ENCODE peak calls at places on chromosomes 13 and 19, in eight cellular contexts. V is astrocyte, C is epithelial cell of esophagus, E is tibial artery, U is HFF-Myc, I is thoracic aorta, B is bronchial epithelial cell, H is heart right ventricle. M is an unnamed sample.
A peak's percentile ranks its signal among the peaks of the same experiment; 100 is the strongest.

GRCh38 chr13:111957913-111958450 is 109.0 kb upstream of the SOX1 start:
- DNase-seq in V (no peak), C (no peak), E (no peak), U (no peak), I (no peak), B (no peak), H (no peak), M (no peak)

GRCh38 chr19:1264801-1265610 is 4.1 kb upstream of the CIRBP start:
- DNase-seq in V (peak; percentile 76), C (peak; percentile 88), E (peak; percentile 89), U (peak; percentile 51), I (no peak), B (peak; percentile 70), H (peak; percentile 77), M (peak; percentile 97)

GRCh38 chr19:12796146-12797071 is 5.1 kb downstream of the JUNB start:
- DNase-seq in V (no peak), C (peak; percentile 78), E (peak; percentile 86), U (no peak), I (no peak), B (peak; percentile 63), H (peak; percentile 78), M (peak; percentile 91)

GRCh38 chr13:30341815-30342570 is 34.6 kb upstream of the KATNAL1 start:
- DNase-seq in V (peak; percentile 95), C (peak; percentile 95), E (peak; percentile 93), U (peak; percentile 71), I (peak; percentile 61), B (peak; percentile 94), H (peak; percentile 81), M (peak; percentile 94)

GRCh38 chr13:59458908-59459579 is 704.7 kb downstream of the DIAPH3 start:
- DNase-seq in V (peak; percentile 86), C (peak; percentile 26), E (no peak), U (peak; percentile 69), I (no peak), B (peak; percentile 50), H (peak; percentile 29), M (peak; percentile 60)

GRCh38 chr13:100673376-100673830 is 1.2 kb downstream of the TMTC4 start:
- DNase-seq in V (no peak), C (no peak), E (no peak), U (no peak), I (no peak), B (no peak), H (no peak), M (no peak)

GRCh38 chr13:114131581-114132418 is 623 bp downstream of the RASA3 start:
- DNase-seq in V (peak; percentile 52), C (peak; percentile 22), E (no peak), U (no peak), I (no peak), B (no peak), H (no peak), M (no peak)

GRCh38 chr13:114144606-114145244 is 12.3 kb upstream of the RASA3 start:
- DNase-seq in V (no peak), C (no peak), E (peak; percentile 23), U (no peak), I (no peak), B (no peak), H (no peak), M (no peak)

GRCh38 chr13:29758591-29759114 is 91.8 kb downstream of the UBL3 start:
- DNase-seq in V (no peak), C (peak; percentile 36), E (no peak), U (no peak), I (no peak), B (peak; percentile 17), H (no peak), M (no peak)

GRCh38 chr19:10001899-10002298 is 8.4 kb downstream of the COL5A3 start:
- DNase-seq in V (no peak), C (no peak), E (no peak), U (no peak), I (no peak), B (no peak), H (peak; percentile 29), M (peak; percentile 41)

GRCh38 chr13:40271511-40271910 is 394.9 kb downstream of the FOXO1 start:
- DNase-seq in V (no peak), C (no peak), E (peak; percentile 77), U (no peak), I (no peak), B (no peak), H (peak; percentile 27), M (no peak)

DNA sequence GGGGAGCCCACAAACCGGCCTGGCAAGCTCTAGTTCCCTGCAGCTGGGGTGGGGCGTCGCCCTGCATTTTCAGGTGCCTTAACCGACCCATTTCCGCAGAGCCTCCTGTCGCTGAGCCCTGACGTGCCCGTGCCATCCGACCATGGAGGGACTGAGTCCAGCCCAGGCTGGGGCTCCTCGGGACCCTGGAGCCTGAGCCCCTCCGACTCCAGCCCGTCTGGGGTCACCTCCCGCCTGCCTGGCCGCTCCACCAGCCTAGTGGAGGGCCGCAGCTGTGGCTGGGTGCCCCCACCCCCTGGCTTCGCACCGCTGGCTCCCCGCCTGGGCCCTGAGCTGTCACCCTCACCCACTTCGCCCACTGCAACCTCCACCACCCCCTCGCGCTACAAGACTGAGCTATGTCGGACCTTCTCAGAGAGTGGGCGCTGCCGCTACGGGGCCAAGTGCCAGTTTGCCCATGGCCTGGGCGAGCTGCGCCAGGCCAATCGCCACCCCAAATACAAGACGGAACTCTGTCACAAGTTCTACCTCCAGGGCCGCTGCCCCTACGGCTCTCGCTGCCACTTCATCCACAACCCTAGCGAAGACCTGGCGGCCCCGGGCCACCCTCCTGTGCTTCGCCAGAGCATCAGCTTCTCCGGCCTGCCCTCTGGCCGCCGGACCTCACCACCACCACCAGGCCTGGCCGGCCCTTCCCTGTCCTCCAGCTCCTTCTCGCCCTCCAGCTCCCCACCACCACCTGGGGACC is 1.2 kb downstream of the ZFP36 start:
- DNase-seq in V (no peak), C (peak; percentile 57), E (no peak), U (no peak), I (no peak), B (no peak), H (peak; percentile 37), M (peak; percentile 59)
- TF ChIP-seq CTCF in V (no peak), C (no peak), E (no peak), U (no peak), I (no peak), B (no peak), H (no peak), M (no peak)

GRCh38 chr19:50465986-50466771 is 10.1 kb upstream of the EMC10 start:
- DNase-seq in V (no peak), C (peak; percentile 6), E (no peak), U (no peak), I (no peak), B (no peak), H (no peak), M (peak; percentile 14)
- H3K4me3 ChIP-seq in V (no peak overlapping the region), C (no peak overlapping the region), E (no peak overlapping the region), U (no peak overlapping the region), I (no peak overlapping the region), B (no peak overlapping the region), H (no peak overlapping the region), M (no peak overlapping the region)

DNA sequence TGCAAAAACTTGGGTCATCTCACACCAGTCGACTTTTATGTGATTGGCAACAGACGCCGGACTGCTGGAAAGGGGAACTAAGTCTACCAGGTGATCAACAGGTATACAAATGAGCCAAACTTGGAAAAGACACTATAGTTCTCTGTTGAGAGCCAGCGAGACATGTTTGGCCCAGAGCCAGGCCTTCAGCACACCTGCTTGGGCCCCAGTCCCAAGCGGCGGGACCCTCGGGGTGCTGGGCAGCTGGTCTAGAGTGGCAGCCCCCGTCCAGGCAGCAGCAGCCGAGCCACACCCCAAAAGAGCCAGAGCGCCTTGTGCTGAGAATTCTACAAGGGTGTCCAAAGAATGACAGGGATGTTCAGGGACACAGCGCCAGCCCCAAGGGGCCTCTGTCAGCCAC is 28.0 kb downstream of the NAXD start:
- DNase-seq in V (no peak), C (no peak), E (no peak), U (no peak), I (no peak), B (no peak), H (no peak), M (no peak)
- TF ChIP-seq CTCF in V (no peak), C (no peak), E (no peak), U (no peak), I (no peak), B (no peak), H (no peak), M (no peak)

GRCh38 chr19:55087542-55087935 is 11.9 kb downstream of the EPS8L1 start:
- DNase-seq in V (peak; percentile 12), C (no peak), E (no peak), U (no peak), I (no peak), B (no peak), H (no peak), M (peak; percentile 39)
- H3K4me3 ChIP-seq in V (peak overlapping the region; percentile 59), C (peak overlapping the region; percentile 38), E (peak overlapping the region; percentile 57), U (peak overlapping the region; percentile 36), I (peak overlapping the region; percentile 75), B (no peak overlapping the region), H (peak overlapping the region; percentile 44), M (peak overlapping the region; percentile 63)

DNA sequence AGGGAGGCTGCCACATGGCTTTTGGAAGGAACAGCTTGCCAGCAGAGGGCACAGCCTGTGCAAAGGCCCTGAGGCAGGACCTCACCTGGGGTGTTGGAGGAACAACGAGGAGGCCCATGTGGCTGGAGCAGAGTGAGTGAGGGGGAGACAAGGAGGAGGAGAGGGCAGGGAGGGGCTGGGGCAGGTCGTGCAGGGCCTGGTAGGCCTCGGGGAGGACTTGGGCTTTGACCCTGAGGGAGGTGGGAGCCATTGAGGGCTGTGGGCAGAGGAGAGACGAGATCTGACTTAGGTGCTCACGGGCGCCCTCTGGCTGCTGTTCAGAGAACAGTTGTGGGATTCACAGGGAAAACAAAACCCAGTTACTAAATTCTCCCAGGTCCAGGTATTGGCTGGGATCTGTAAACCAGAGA is 25.2 kb downstream of the ZNRF4 start:
- DNase-seq in V (no peak), C (peak; percentile 15), E (no peak), U (no peak), I (no peak), B (peak; percentile 16), H (no peak), M (peak; percentile 24)
- TF ChIP-seq CTCF in V (peak; percentile 34), C (peak; percentile 51), E (peak; percentile 20), U (peak; percentile 58), I (peak; percentile 32), B (peak; percentile 58), H (peak; percentile 40), M (peak; percentile 45)

M was measured in foreskin fibroblast.